ENCODE peak calls at places on chromosomes 11 and 22, in ten cellular contexts. X is PC-3; F is stimulated activated CD4-positive, alpha-beta T cell treated with anti-CD3 and anti-CD28 coated beads, Interleukin-1b, Interleukin-23, amount 100 ng/mL, for 48 hours; U is glutamatergic neuron; A is Calu3; M is RPMI7951; B is non-pigmented ciliary epithelial cell; Y is stromal cell of bone marrow; D is fibroblast of lung; Z is NCI-H1436. O is an unnamed sample.
A peak's percentile ranks its signal among the peaks of the same experiment; 100 is the strongest.

GRCh38 chr11:57214494-57214893 is 22.6 kb downstream of the APLNR start:
- DNase-seq in U (no peak), A (no peak), M (no peak), Y (peak; percentile 38), D (peak; percentile 91), F (no peak), B (peak; percentile 76), X (peak; percentile 40), Z (no peak), O (no peak)

GRCh38 chr22:24580276-24580675 is 12.6 kb downstream of the LRRC75B start:
- DNase-seq in D (peak; percentile 59), Z (no peak), U (no peak), X (peak; percentile 14), F (no peak), M (no peak), Y (peak; percentile 48), A (no peak), B (peak; percentile 46), O (no peak)

GRCh38 chr22:46079861-46080821 is 70.2 kb upstream of the PPARA start:
- DNase-seq in F (no peak), A (peak; percentile 93), U (peak; percentile 13), Y (peak; percentile 86), B (no peak), Z (peak; percentile 59), X (peak; percentile 79), M (peak; percentile 90), D (peak; percentile 94), O (peak; percentile 70)

GRCh38 chr11:102783720-102784119 is 3.3 kb upstream of the MMP10 start:
- DNase-seq in Z (no peak), D (no peak), X (peak; percentile 96), F (no peak), A (no peak), M (no peak), B (no peak), Y (no peak), U (no peak), O (no peak)

GRCh38 chr11:83836883-83837654 is 550.9 kb upstream of the CCDC90B start:
- DNase-seq in D (peak; percentile 37), Y (peak; percentile 28), B (no peak), M (peak; percentile 27), F (peak; percentile 5), X (peak; percentile 58), U (peak; percentile 52), Z (peak; percentile 64), A (peak; percentile 19), O (no peak)

GRCh38 chr22:49656291-49656851 is 171.3 kb downstream of the BRD1 start:
- DNase-seq in A (no peak), B (no peak), U (no peak), M (no peak), D (no peak), X (no peak), Z (no peak), F (no peak), Y (no peak), O (no peak)

GRCh38 chr22:49535126-49535525 is 292.5 kb downstream of the BRD1 start:
- DNase-seq in X (no peak), M (no peak), Z (no peak), B (no peak), F (no peak), D (no peak), A (no peak), Y (no peak), U (no peak), O (no peak)

GRCh38 chr11:17992916-17993315 is 19.9 kb downstream of the SERGEF start:
- DNase-seq in Y (no peak), D (no peak), A (no peak), U (no peak), M (no peak), X (peak; percentile 43), B (no peak), Z (no peak), F (no peak), O (no peak)

GRCh38 chr11:118929496-118930151 is 3.9 kb upstream of the BCL9L start:
- DNase-seq in D (peak; percentile 92), F (peak; percentile 81), X (peak; percentile 88), Y (peak; percentile 67), B (no peak), U (peak; percentile 84), Z (peak; percentile 76), A (peak; percentile 81), M (peak; percentile 84), O (peak; percentile 68)

GRCh38 chr11:63212742-63213141 is 30.7 kb downstream of the SLC22A25 start:
- DNase-seq in M (peak; percentile 18), D (peak; percentile 0), X (peak; percentile 70), Y (no peak), B (no peak), F (no peak), Z (no peak), A (peak; percentile 24), U (no peak), O (peak; percentile 25)

GRCh38 chr11:111001091-111001430 is 244.5 kb upstream of the POU2AF2 start:
- DNase-seq in Z (no peak), M (peak; percentile 62), Y (no peak), D (peak; percentile 47), B (no peak), X (no peak), U (no peak), A (no peak), F (no peak), O (no peak)

GRCh38 chr11:61885166-61885778 is 6.1 kb downstream of the FADS3 start:
- DNase-seq in D (no peak), X (no peak), A (no peak), Y (no peak), Z (peak; percentile 57), M (no peak), B (no peak), F (no peak), U (no peak), O (no peak)

GRCh38 chr11:86802601-86803051 is 2.3 kb downstream of the PRSS23 start:
- DNase-seq in Z (peak; percentile 40), D (peak; percentile 64), X (peak; percentile 78), B (no peak), U (no peak), M (peak; percentile 67), F (peak; percentile 52), Y (no peak), A (peak; percentile 25), O (peak; percentile 6)

GRCh38 chr11:118353084-118353710 is 6.2 kb upstream of the UBE4A start:
- DNase-seq in B (no peak), M (peak; percentile 24), Y (no peak), F (no peak), X (peak; percentile 67), D (no peak), U (no peak), Z (peak; percentile 18), A (no peak), O (peak; percentile 11)

GRCh38 chr11:128481135-128481534 is 106.2 kb downstream of the ETS1 start:
- DNase-seq in B (no peak), M (peak; percentile 89), A (no peak), X (no peak), Y (peak; percentile 88), F (no peak), U (no peak), Z (no peak), D (peak; percentile 93), O (peak; percentile 32)